ENCODE peak calls at places on chromosomes 5 and 9, in four cellular contexts. L, S, I and W are unnamed samples.

GRCh38 chr9:130268521-130269131 is 3.1 kb downstream of the HMCN2 start:
- DNase-seq in I (no peak), S (no peak), L (no peak), W (no peak)

GRCh38 chr5:113264061-113264460 is 170.7 kb downstream of the TSSK1B start:
- DNase-seq in L (no peak), I (no peak), S (peak), W (no peak)

GRCh38 chr9:132731230-132731629 is 61.0 kb downstream of the GTF3C4 start:
- DNase-seq in I (no peak), L (no peak), S (no peak), W (no peak)

GRCh38 chr5:132369012-132369470 is 469 bp upstream of the SLC22A5 start:
- DNase-seq in I (no peak), L (no peak), S (no peak), W (no peak)

GRCh38 chr5:34415559-34416198 is 240.4 kb upstream of the RAI14 start:
- DNase-seq in S (no peak), I (no peak), L (no peak), W (no peak)

GRCh38 chr5:144332265-144332664 is 161.6 kb downstream of the KCTD16 start:
- DNase-seq in S (no peak), I (no peak), L (no peak), W (no peak)

GRCh38 chr5:149299451-149300054 is 27.9 kb downstream of the AFAP1L1 start:
- DNase-seq in S (no peak), L (no peak), I (no peak), W (no peak)

GRCh38 chr5:67115238-67115637 is 81.4 kb downstream of the CD180 start:
- DNase-seq in L (no peak), I (no peak), S (no peak), W (no peak)